ENCODE peak calls at places on chromosomes 11 and 22, in four cellular contexts. U is H9, W is H1, V is mesendoderm. L is an unnamed sample.

GRCh38 chr11:1639102-1639620 is 9.6 kb downstream of the KRTAP5-5 start:
- DNase-seq in U (no peak), W (no peak), V (no peak), L (no peak)

GRCh38 chr22:41687901-41688364 is 734 bp downstream of the SNU13 start:
- DNase-seq in V (peak), W (no peak), U (no peak), L (peak)

GRCh38 chr11:65051389-65051858 is 6.9 kb downstream of the NAALADL1 start:
- DNase-seq in V (no peak), U (no peak), W (no peak), L (no peak)

GRCh38 chr11:7577883-7578242 is 64.1 kb downstream of the PPFIBP2 start:
- DNase-seq in W (no peak), V (peak), U (peak), L (peak)

GRCh38 chr11:70397983-70398833 is at the start of gene CTTN:
- DNase-seq in U (peak), V (peak), W (peak), L (peak)

GRCh38 chr11:128775513-128775912 is 81.6 kb downstream of the FLI1 start:
- DNase-seq in V (no peak), W (no peak), U (no peak), L (no peak)

GRCh38 chr11:102061276-102061675 is 14.0 kb downstream of the CFAP300 start:
- DNase-seq in W (no peak), U (no peak), V (peak), L (peak)

GRCh38 chr11:110076388-110076965 is 16.7 kb upstream of the ZC3H12C start:
- DNase-seq in U (peak), V (peak), W (no peak), L (no peak)

GRCh38 chr22:26057731-26058130 is 111.5 kb upstream of the SEZ6L start:
- DNase-seq in V (peak), U (no peak), W (no peak), L (no peak)

GRCh38 chr11:2523821-2524391 is 79.1 kb downstream of the KCNQ1 start:
- DNase-seq in U (peak), V (no peak), W (no peak), L (no peak)

GRCh38 chr11:32897103-32897502 is 4.5 kb downstream of the QSER1 start:
- DNase-seq in U (no peak), W (peak), V (no peak), L (no peak)

GRCh38 chr22:37090920-37091688 is 18.4 kb downstream of the TMPRSS6 start:
- DNase-seq in V (peak), U (no peak), W (no peak), L (no peak)

GRCh38 chr11:58912124-58912523 is 27.2 kb upstream of the GLYATL1 start:
- DNase-seq in W (no peak), V (no peak), U (no peak), L (peak)

DNA sequence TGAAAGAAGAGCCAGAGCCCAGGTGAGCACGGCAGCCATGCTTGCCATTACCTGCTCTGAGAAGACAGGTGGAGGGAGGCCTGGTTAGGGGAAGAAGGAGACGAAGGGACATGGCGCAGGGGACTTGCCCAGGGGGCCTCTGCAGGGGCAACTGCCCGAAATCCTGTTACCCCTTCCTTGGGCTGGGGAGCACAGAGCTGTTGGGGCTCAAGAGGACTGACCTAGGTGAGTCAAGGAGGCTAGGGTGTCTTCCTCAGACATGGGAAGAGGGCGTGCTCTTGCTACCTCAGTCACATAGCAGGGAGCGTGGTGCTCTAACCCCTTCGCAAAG is at the start of gene APOA5:
- DNase-seq in W (no peak), V (no peak), U (no peak), L (no peak)
- H3K56ac ChIP-seq in W (no peak), V (peak), U (no peak), L (no peak)

GRCh38 chr11:122192634-122193245 is 76.7 kb upstream of the BLID start:
- DNase-seq in V (no peak), W (no peak), U (no peak), L (peak)
- H3K56ac ChIP-seq in V (no peak), W (no peak), U (no peak), L (peak)

GRCh38 chr11:68667511-68668253 is 16.7 kb upstream of the GAL start:
- DNase-seq in U (no peak), V (no peak), W (no peak), L (no peak)

GRCh38 chr11:68673291-68673930 is 10.9 kb upstream of the GAL start:
- DNase-seq in V (no peak), U (no peak), W (no peak), L (no peak)

GRCh38 chr11:68669301-68670090 is 14.8 kb upstream of the GAL start:
- DNase-seq in U (no peak), W (no peak), V (no peak), L (no peak)

GRCh38 chr11:68666854-68667253 is 17.5 kb upstream of the GAL start:
- DNase-seq in U (no peak), W (no peak), V (no peak), L (no peak)

GRCh38 chr11:68670208-68670992 is 13.9 kb upstream of the GAL start:
- DNase-seq in V (no peak), W (no peak), U (peak), L (no peak)
- H3K56ac ChIP-seq in V (no peak), W (no peak), U (no peak), L (no peak)

DNA sequence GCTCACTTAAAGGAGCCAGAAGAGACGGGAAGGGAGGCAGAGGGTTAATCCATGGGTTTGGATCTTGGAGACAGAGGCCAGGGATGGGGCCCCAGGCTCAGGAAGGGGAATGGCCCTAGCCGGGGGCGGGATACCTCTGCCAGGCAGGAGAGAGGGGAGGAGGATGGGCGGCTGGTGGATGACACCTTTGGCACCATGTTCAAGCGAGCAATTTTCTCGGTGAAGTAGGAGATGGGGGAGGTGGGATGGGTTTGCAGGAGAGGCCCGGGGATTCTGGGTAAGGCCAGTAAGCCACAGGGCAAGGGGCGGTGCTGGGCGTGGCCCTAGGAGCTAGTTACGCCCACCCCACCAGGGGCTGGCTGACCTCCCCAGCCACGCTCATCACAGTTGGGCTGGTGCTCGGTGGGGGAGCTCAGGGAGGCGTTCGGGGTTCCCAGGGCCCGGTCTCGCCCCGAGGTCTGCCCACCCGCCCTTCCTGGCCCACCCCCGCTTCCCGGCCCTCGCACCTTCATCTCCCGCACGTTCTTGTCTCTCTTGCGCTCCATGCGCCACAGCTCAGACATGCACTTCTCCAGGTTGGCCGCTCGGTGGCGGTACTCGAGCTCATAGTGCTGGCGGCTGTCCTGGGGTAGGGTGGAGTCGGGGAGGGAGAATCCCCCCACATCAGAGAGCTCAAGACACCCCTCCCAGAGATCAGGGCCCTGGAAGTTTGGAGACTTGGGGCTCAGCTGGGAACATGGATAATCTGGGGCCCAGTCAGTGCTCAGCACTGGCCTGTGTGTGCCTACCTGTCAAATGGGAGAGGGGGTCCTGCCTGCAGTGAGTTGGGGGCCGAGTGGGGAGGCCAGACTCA is 12.7 kb downstream of the BAIAP2L2 start:
- DNase-seq in V (peak), W (peak), U (peak), L (peak)
- H3K56ac ChIP-seq in V (peak), W (no peak), U (no peak), L (no peak)

DNA sequence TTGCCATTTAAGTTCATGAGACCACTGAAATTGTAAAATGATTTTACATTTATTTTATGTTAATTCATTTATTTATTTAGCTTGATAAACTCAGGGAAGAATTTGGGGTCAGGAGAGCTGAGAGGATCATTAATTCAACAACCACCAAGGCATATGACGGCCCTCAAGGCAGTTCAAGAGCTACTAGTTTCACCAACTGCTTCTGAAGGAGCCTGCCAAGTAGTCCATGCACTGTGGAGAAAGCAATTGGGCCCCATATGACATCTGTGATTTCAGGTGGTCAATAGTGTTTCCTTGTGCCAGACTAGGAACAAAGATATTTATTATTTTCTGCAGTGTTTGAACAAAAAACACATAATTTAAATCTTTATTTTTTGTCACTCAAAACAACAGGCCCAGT is 236.4 kb downstream of the CASP12 start:
- DNase-seq in W (no peak), V (no peak), U (no peak), L (no peak)
- H3K56ac ChIP-seq in W (no peak), V (no peak), U (no peak), L (no peak)

L was measured in IMR-90.